ENCODE peak calls at places on chromosomes 4 and X, in seven cellular contexts. T is NCI-H1436; N is hepatocyte; P is amniotic epithelial cell; J is immature natural killer cell; Q is Ammon's horn; V is activated CD8-positive, alpha-beta memory T cell treated with anti-CD3 and anti-CD28 coated beads for 1 hour. S is an unnamed sample.

GRCh38 chrX:47247206-47247998 is 14.6 kb downstream of the USP11 start:
- DNase-seq in T (no peak), P (peak; percentile 73), V (no peak), Q (no peak), N (no peak), J (no peak), S (peak; percentile 71)

GRCh38 chr4:142893012-142893411 is 46.9 kb upstream of the INPP4B start:
- DNase-seq in Q (no peak), V (no peak), P (no peak), J (no peak), N (no peak), T (no peak), S (no peak)

GRCh38 chr4:125254111-125254510 is 60.6 kb upstream of the FAT4 start:
- DNase-seq in T (no peak), Q (no peak), V (no peak), J (no peak), P (peak; percentile 51), N (no peak), S (peak; percentile 1)

GRCh38 chr4:7699040-7699439 is 240.6 kb downstream of the AFAP1 start:
- DNase-seq in P (peak; percentile 86), Q (no peak), V (no peak), T (no peak), N (peak; percentile 26), J (no peak), S (peak; percentile 79)

GRCh38 chr4:140989944-140990343 is 143.3 kb downstream of the RNF150 start:
- DNase-seq in N (no peak), V (no peak), T (no peak), P (no peak), J (no peak), Q (no peak), S (no peak)

GRCh38 chrX:150919401-150919800 is 20.9 kb upstream of the CD99L2 start:
- DNase-seq in P (no peak), J (no peak), N (no peak), T (no peak), Q (no peak), V (no peak), S (no peak)

GRCh38 chr4:26342328-26343040 is 21.7 kb downstream of the RBPJ start:
- DNase-seq in N (peak; percentile 48), J (no peak), V (no peak), Q (peak; percentile 47), P (peak; percentile 95), T (no peak), S (peak; percentile 91)

GRCh38 chrX:46582325-46582724 is 8.8 kb downstream of the CHST7 start:
- DNase-seq in T (no peak), Q (no peak), V (no peak), P (peak; percentile 72), N (no peak), J (no peak), S (peak; percentile 82)

GRCh38 chr4:128525387-128525786 is 237.8 kb upstream of the PGRMC2 start:
- DNase-seq in P (peak; percentile 27), N (no peak), Q (no peak), T (no peak), V (no peak), J (no peak), S (no peak)

GRCh38 chrX:65581661-65582339 is 47.2 kb upstream of the LAS1L start:
- DNase-seq in J (peak; percentile 69), N (peak; percentile 73), P (peak; percentile 37), Q (peak; percentile 74), V (peak; percentile 33), T (peak; percentile 46), S (peak; percentile 78)

GRCh38 chrX:20001615-20002014 is 10.8 kb upstream of the BCLAF3 start:
- DNase-seq in Q (no peak), T (no peak), P (no peak), V (no peak), N (no peak), J (no peak), S (no peak)

GRCh38 chrX:47321386-47321785 is 49.0 kb upstream of the ZNF157 start:
- DNase-seq in J (no peak), N (peak; percentile 85), Q (peak; percentile 79), T (no peak), V (no peak), P (peak; percentile 80), S (no peak)

GRCh38 chr4:52869196-52869595 is 7.1 kb downstream of the RASL11B start:
- DNase-seq in N (peak; percentile 68), T (no peak), V (no peak), Q (peak; percentile 81), J (no peak), P (peak; percentile 17), S (no peak)

GRCh38 chr4:119504616-119505015 is 124.0 kb downstream of the PDE5A start:
- DNase-seq in P (no peak), T (no peak), V (no peak), Q (no peak), N (no peak), J (no peak), S (no peak)

GRCh38 chr4:74543247-74543670 is 98.3 kb downstream of the AREG start:
- DNase-seq in J (no peak), P (no peak), N (peak; percentile 56), V (no peak), Q (no peak), T (no peak), S (no peak)

GRCh38 chr4:53194727-53195126 is 171.1 kb downstream of the SCFD2 start:
- DNase-seq in T (no peak), N (no peak), V (no peak), Q (no peak), J (no peak), P (no peak), S (no peak)

GRCh38 chr4:73669410-73670183 is 49.4 kb upstream of the RASSF6 start:
- DNase-seq in J (no peak), T (no peak), N (no peak), V (no peak), Q (no peak), P (peak; percentile 67), S (no peak)

GRCh38 chr4:186297013-186297645 is 31.1 kb downstream of the F11 start:
- DNase-seq in P (peak; percentile 61), J (no peak), T (no peak), N (peak; percentile 73), Q (peak; percentile 57), V (no peak), S (peak; percentile 33)

GRCh38 chr4:131430302-131430701 is 1718.8 kb upstream of the PCDH10 start:
- DNase-seq in T (no peak), V (no peak), Q (no peak), P (peak; percentile 11), J (no peak), N (no peak), S (no peak)

GRCh38 chrX:7706032-7706431 is 136.9 kb upstream of the VCX start:
- DNase-seq in N (no peak), P (no peak), T (no peak), V (no peak), J (no peak), Q (peak; percentile 4), S (no peak)

S was measured in M059J.